ENCODE peak calls at places on chromosomes 11 and 22, in seven cellular contexts. M is neuronal stem cell, A is IMR-90, P is H9, F is H1, Y is mesendoderm, I is trophoblast cell. T is an unnamed sample.

GRCh38 chr11:64356498-64357411 is 2.2 kb upstream of the RPS6KA4 start:
- DNase-seq in M (peak; percentile 62), P (peak; percentile 89), I (peak; percentile 73), F (no peak), Y (peak; percentile 94), A (no peak), T (peak; percentile 53)

GRCh38 chr11:78199015-78199652 is 10.4 kb downstream of the USP35 start:
- DNase-seq in I (no peak), A (no peak), M (no peak), F (no peak), P (no peak), Y (no peak), T (no peak)

GRCh38 chr11:119092880-119093665 is 8.4 kb downstream of the HMBS start:
- DNase-seq in M (no peak), P (no peak), I (no peak), A (peak; percentile 42), F (no peak), Y (no peak), T (peak; percentile 19)

GRCh38 chr11:88414981-88415391 is 77.5 kb upstream of the CTSC start:
- DNase-seq in F (no peak), Y (no peak), A (peak; percentile 44), P (no peak), M (no peak), I (no peak), T (peak; percentile 57)

GRCh38 chr11:101133190-101133589 is 3.6 kb upstream of the PGR start:
- DNase-seq in P (no peak), Y (no peak), I (no peak), A (no peak), M (no peak), F (no peak), T (no peak)

GRCh38 chr11:1235615-1236315 is 12.9 kb downstream of the MUC5B start:
- DNase-seq in M (no peak), A (no peak), Y (no peak), P (peak; percentile 24), I (no peak), F (no peak), T (no peak)

GRCh38 chr11:78645226-78646202 is 70.8 kb upstream of the NARS2 start:
- DNase-seq in P (peak; percentile 85), M (peak; percentile 73), I (peak; percentile 91), F (peak; percentile 77), Y (peak; percentile 81), A (peak; percentile 72), T (peak; percentile 69)

GRCh38 chr22:20975541-20976290 is 6.4 kb upstream of the LZTR1 start:
- DNase-seq in P (no peak), F (no peak), M (no peak), I (no peak), Y (no peak), A (no peak), T (no peak)

GRCh38 chr22:41821449-41822030 is 11.4 kb upstream of the SREBF2 start:
- DNase-seq in P (no peak), A (no peak), F (no peak), Y (no peak), I (no peak), M (no peak), T (no peak)

GRCh38 chr22:17782621-17783020 is 8.4 kb upstream of the BID start:
- DNase-seq in I (no peak), Y (no peak), M (no peak), F (no peak), P (no peak), A (no peak), T (no peak)

GRCh38 chr22:17782158-17782557 is 7.9 kb upstream of the BID start:
- DNase-seq in Y (no peak), F (no peak), M (no peak), P (no peak), I (no peak), A (no peak), T (no peak)

GRCh38 chr22:17784776-17785175 is 10.5 kb upstream of the BID start:
- DNase-seq in I (no peak), F (no peak), P (no peak), A (no peak), M (no peak), Y (no peak), T (no peak)

GRCh38 chr22:17783773-17784480 is 9.7 kb upstream of the BID start:
- DNase-seq in A (no peak), I (no peak), F (no peak), M (no peak), P (no peak), Y (no peak), T (no peak)

GRCh38 chr22:17783317-17783716 is 9.0 kb upstream of the BID start:
- DNase-seq in I (no peak), P (no peak), A (no peak), F (no peak), Y (no peak), M (no peak), T (no peak)
- H3K79me1 ChIP-seq in I (peaks cover 2% of the 10 kb centered on the region), P (no peaks in the 10 kb centered on the region), A (no peaks in the 10 kb centered on the region), F (no peaks in the 10 kb centered on the region), Y (no peaks in the 10 kb centered on the region), M (no peaks in the 10 kb centered on the region), T (no peaks in the 10 kb centered on the region)

GRCh38 chr11:9874466-9874865 is 210.6 kb downstream of the SWAP70 start:
- DNase-seq in M (no peak), I (no peak), F (no peak), A (no peak), Y (no peak), P (no peak), T (no peak)
- H3K79me1 ChIP-seq in M (no peaks in the 10 kb centered on the region), I (no peaks in the 10 kb centered on the region), F (no peaks in the 10 kb centered on the region), A (peaks cover 5% of the 10 kb centered on the region), Y (no peaks in the 10 kb centered on the region), P (no peaks in the 10 kb centered on the region), T (peaks cover 4% of the 10 kb centered on the region)

GRCh38 chr22:42881298-42881697 is 24.2 kb upstream of the ARFGAP3 start:
- DNase-seq in M (no peak), I (no peak), P (no peak), F (no peak), Y (no peak), A (no peak), T (no peak)
- H3K79me1 ChIP-seq in M (no peaks in the 10 kb centered on the region), I (no peaks in the 10 kb centered on the region), P (no peaks in the 10 kb centered on the region), F (no peaks in the 10 kb centered on the region), Y (no peaks in the 10 kb centered on the region), A (peaks cover 9% of the 10 kb centered on the region), T (peaks cover 31% of the 10 kb centered on the region)

GRCh38 chr11:16091862-16092261 is 264.5 kb downstream of the SOX6 start:
- DNase-seq in F (no peak), I (no peak), P (no peak), M (no peak), Y (no peak), A (peak; percentile 16), T (no peak)

GRCh38 chr11:16088774-16089173 is 267.6 kb downstream of the SOX6 start:
- DNase-seq in F (no peak), A (no peak), P (no peak), M (no peak), Y (no peak), I (no peak), T (no peak)

GRCh38 chr11:16086229-16086628 is 270.1 kb downstream of the SOX6 start:
- DNase-seq in M (peak; percentile 85), Y (no peak), A (no peak), I (no peak), F (no peak), P (no peak), T (no peak)

GRCh38 chr11:16089481-16089880 is 266.9 kb downstream of the SOX6 start:
- DNase-seq in I (no peak), A (no peak), M (no peak), Y (no peak), P (no peak), F (no peak), T (no peak)

DNA sequence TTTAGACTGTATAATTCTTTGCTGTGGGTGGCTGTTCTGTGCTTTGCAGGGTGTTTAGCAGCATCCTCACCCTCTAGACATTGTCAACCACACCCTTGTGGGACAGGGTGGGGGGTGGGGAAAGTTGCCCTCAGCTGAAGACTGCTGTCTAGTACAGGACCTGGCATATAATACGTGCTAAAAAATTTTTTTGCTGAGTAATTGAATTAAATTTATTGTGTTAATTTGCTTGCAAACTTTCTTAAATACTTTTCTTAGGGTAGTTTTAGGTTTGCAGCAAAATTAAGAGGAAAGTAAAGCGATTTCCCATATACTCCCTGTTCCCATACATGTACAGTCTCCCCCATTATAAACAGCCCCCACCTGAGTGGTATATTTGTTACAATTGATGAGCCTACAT is 268.5 kb downstream of the SOX6 start:
- DNase-seq in F (no peak), I (no peak), M (no peak), P (no peak), Y (no peak), A (no peak), T (no peak)
- H3K79me1 ChIP-seq in F (no peaks in the 10 kb centered on the region), I (no peaks in the 10 kb centered on the region), M (no peaks in the 10 kb centered on the region), P (no peaks in the 10 kb centered on the region), Y (no peaks in the 10 kb centered on the region), A (no peaks in the 10 kb centered on the region), T (no peaks in the 10 kb centered on the region)

DNA sequence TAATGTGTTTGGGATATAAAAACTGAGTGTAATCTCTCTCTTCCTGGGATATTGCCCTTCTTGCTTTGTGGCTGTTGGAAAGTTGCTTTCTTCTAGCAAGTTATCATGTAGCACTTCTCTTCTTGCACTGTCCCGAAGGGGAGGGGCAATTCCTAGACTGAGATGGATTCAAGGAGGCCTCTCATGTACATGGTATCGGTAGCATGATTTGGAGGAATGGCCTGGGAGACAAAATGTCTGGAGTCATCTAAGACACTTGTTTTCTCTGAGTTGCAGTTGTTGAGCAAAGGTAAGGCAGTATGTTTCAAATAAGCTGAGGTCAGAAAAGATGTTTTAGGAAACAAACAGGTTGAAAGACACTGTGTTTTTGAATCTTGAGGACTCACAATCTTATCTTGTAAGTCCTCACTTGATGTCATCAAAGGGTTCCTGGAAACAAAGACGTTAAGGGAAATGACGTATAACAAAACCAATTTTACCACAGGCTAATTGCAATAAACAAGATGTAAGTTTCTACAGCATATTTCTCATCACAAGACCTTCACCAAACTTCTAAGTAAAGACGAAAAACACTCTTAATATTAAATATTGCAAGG is 433.6 kb upstream of the FAT3 start:
- DNase-seq in A (no peak), P (no peak), Y (no peak), I (no peak), M (no peak), F (no peak), T (no peak)
- H3K79me1 ChIP-seq in A (no peaks in the 10 kb centered on the region), P (no peaks in the 10 kb centered on the region), Y (no peaks in the 10 kb centered on the region), I (peaks cover 11% of the 10 kb centered on the region), M (no peaks in the 10 kb centered on the region), F (no peaks in the 10 kb centered on the region), T (no peaks in the 10 kb centered on the region)

GRCh38 chr22:50576806-50577696 is 1.2 kb downstream of the CPT1B start:
- DNase-seq in I (no peak), M (no peak), F (no peak), P (no peak), A (no peak), Y (no peak), T (no peak)

GRCh38 chr22:50576070-50576469 is 2.2 kb downstream of the CPT1B start:
- DNase-seq in F (no peak), M (no peak), I (peak; percentile 90), A (peak; percentile 44), P (peak; percentile 55), Y (peak; percentile 76), T (peak; percentile 32)

GRCh38 chr22:50574383-50574755 is 3.9 kb downstream of the CPT1B start:
- DNase-seq in I (no peak), A (no peak), F (no peak), Y (no peak), P (no peak), M (no peak), T (no peak)

GRCh38 chr22:50573491-50574382 is 4.5 kb downstream of the CPT1B start:
- DNase-seq in M (no peak), P (no peak), I (no peak), F (no peak), A (no peak), Y (no peak), T (no peak)

GRCh38 chr22:50575426-50575941 is 2.7 kb downstream of the CPT1B start:
- DNase-seq in P (no peak), Y (no peak), I (no peak), F (no peak), M (no peak), A (no peak), T (no peak)
- H3K79me1 ChIP-seq in P (no peaks in the 10 kb centered on the region), Y (no peaks in the 10 kb centered on the region), I (no peaks in the 10 kb centered on the region), F (no peaks in the 10 kb centered on the region), M (peaks cover 4% of the 10 kb centered on the region), A (no peaks in the 10 kb centered on the region), T (peaks cover 10% of the 10 kb centered on the region)

T was measured in mesenchymal stem cell.